ENCODE peak calls at places on chromosomes 2 and 18, in seven cellular contexts. A is activated T-cell treated with anti-CD3 and anti-CD28 coated beads for 1 hour; Q is neural progenitor cell; W is stimulated activated CD4-positive, alpha-beta T cell treated with anti-CD3 and anti-CD28 coated beads, Interleukin-1b, Interleukin-23, amount 100 ng/mL, for 1 hour; H is endothelial cell; U is occipital lobe; P is GM23248. B is an unnamed sample.

GRCh38 chr18:48600746-48601090 is 61.9 kb downstream of the CTIF start:
- DNase-seq in A (no peak), Q (no peak), W (no peak), H (no peak), U (no peak), P (peak), B (no peak)

GRCh38 chr18:3857544-3857943 is 407.6 kb downstream of the TGIF1 start:
- DNase-seq in A (no peak), Q (no peak), W (no peak), H (no peak), U (no peak), P (peak), B (no peak)

GRCh38 chr2:128357561-128358370 is 39.1 kb upstream of the HS6ST1 start:
- DNase-seq in A (no peak), Q (no peak), W (no peak), H (no peak), U (no peak), P (no peak), B (no peak)

GRCh38 chr2:122191331-122191730 is 435.9 kb downstream of the TSN start:
- DNase-seq in A (no peak), Q (peak), W (no peak), H (peak), U (no peak), P (peak), B (peak)

GRCh38 chr2:45442026-45442425 is 169.0 kb downstream of the SRBD1 start:
- DNase-seq in A (no peak), Q (no peak), W (no peak), H (no peak), U (no peak), P (no peak), B (no peak)

GRCh38 chr2:169046440-169047151 is 15.5 kb upstream of the ABCB11 start:
- DNase-seq in A (no peak), Q (no peak), W (no peak), H (no peak), U (no peak), P (no peak), B (no peak)

GRCh38 chr2:15941970-15942710 is 1.8 kb downstream of the MYCN start:
- DNase-seq in A (no peak), Q (peak), W (no peak), H (peak), U (peak), P (peak), B (no peak)

GRCh38 chr2:64227603-64228125 is 83.4 kb upstream of the PELI1 start:
- DNase-seq in A (no peak), Q (no peak), W (no peak), H (no peak), U (no peak), P (peak), B (no peak)

GRCh38 chr2:229261076-229261475 is 10.0 kb downstream of the PID1 start:
- DNase-seq in A (no peak), Q (no peak), W (no peak), H (no peak), U (no peak), P (no peak), B (no peak)

GRCh38 chr2:10591207-10591606 is 98.6 kb downstream of the NOL10 start:
- DNase-seq in A (no peak), Q (peak), W (no peak), H (no peak), U (no peak), P (peak), B (no peak)

GRCh38 chr2:164430166-164430783 is 191.0 kb downstream of the GRB14 start:
- DNase-seq in A (no peak), Q (peak), W (no peak), H (peak), U (no peak), P (peak), B (no peak)

GRCh38 chr2:16413257-16413656 is 252.4 kb downstream of the CYRIA start:
- DNase-seq in A (no peak), Q (no peak), W (no peak), H (peak), U (no peak), P (no peak), B (no peak)

GRCh38 chr18:2656237-2657042 is 914 bp downstream of the SMCHD1 start:
- DNase-seq in A (peak), Q (peak), W (no peak), H (peak), U (no peak), P (peak), B (no peak)

GRCh38 chr2:240708457-240708856 is 16.8 kb downstream of the AQP12A start:
- DNase-seq in A (no peak), Q (no peak), W (no peak), H (no peak), U (no peak), P (no peak), B (no peak)

GRCh38 chr2:208265371-208265806 is 666 bp upstream of the PIKFYVE start:
- DNase-seq in A (peak), Q (peak), W (no peak), H (peak), U (no peak), P (peak), B (no peak)

GRCh38 chr2:70645733-70646420 is 92.3 kb upstream of the TGFA start:
- DNase-seq in A (no peak), Q (peak), W (no peak), H (peak), U (no peak), P (peak), B (no peak)

GRCh38 chr2:232338759-232339106 is 39.8 kb upstream of the ALPP start:
- DNase-seq in A (no peak), Q (no peak), W (no peak), H (no peak), U (no peak), P (no peak), B (no peak)

GRCh38 chr2:9665903-9666302 is 35.1 kb upstream of the YWHAQ start:
- DNase-seq in A (no peak), Q (no peak), W (no peak), H (no peak), U (no peak), P (peak), B (no peak)

GRCh38 chr18:65435529-65435928 is 315.3 kb upstream of the CDH7 start:
- DNase-seq in A (no peak), Q (no peak), W (no peak), H (no peak), U (no peak), P (no peak), B (no peak)

GRCh38 chr18:49591271-49591670 is 29.4 kb downstream of the LIPG start:
- DNase-seq in A (no peak), Q (no peak), W (no peak), H (no peak), U (no peak), P (no peak), B (no peak)

GRCh38 chr18:40159141-40160017 is 1795.7 kb upstream of the PIK3C3 start:
- DNase-seq in A (no peak), Q (peak), W (no peak), H (peak), U (no peak), P (peak), B (no peak)

GRCh38 chr18:21740474-21740723 is 193 bp upstream of the MIB1 start:
- DNase-seq in A (no peak), Q (no peak), W (peak), H (no peak), U (peak), P (peak), B (no peak)

GRCh38 chr2:238120463-238121298 is 17.8 kb upstream of the KLHL30 start:
- DNase-seq in A (no peak), Q (peak), W (no peak), H (no peak), U (no peak), P (no peak), B (no peak)

GRCh38 chr2:198004921-198005829 is 200.8 kb downstream of the PLCL1 start:
- DNase-seq in A (no peak), Q (no peak), W (no peak), H (no peak), U (no peak), P (no peak), B (no peak)

GRCh38 chr2:80292474-80292873 is 12.1 kb downstream of the LRRTM1 start:
- DNase-seq in A (no peak), Q (no peak), W (no peak), H (no peak), U (no peak), P (no peak), B (no peak)

GRCh38 chr2:43230481-43230880 is 4.1 kb upstream of the ZFP36L2 start:
- DNase-seq in A (no peak), Q (peak), W (no peak), H (no peak), U (no peak), P (no peak), B (no peak)

GRCh38 chr18:67410671-67411070 is 105.8 kb downstream of the DSEL start:
- DNase-seq in A (no peak), Q (no peak), W (no peak), H (no peak), U (no peak), P (peak), B (no peak)

GRCh38 chr2:138503087-138503442 is 1.5 kb downstream of the SPOPL start:
- DNase-seq in A (no peak), Q (no peak), W (no peak), H (no peak), U (no peak), P (peak), B (no peak)

B was measured in iPS DF 19.7.